ENCODE peak calls at places on chromosomes 11 and 22, in seven cellular contexts. One of them, this sample, is unnamed.

GRCh38 chr22:17436981-17437410 is 67.7 kb downstream of the CECR2 start:
- DNase-seq in fibroblast of lung: no peak
- DNase-seq in stomach: no peak
- DNase-seq in endodermal cell: peak
- DNase-seq in right cardiac atrium: no peak
- DNase-seq in small intestine: no peak
- DNase-seq in ovary: no peak
- DNase-seq in this sample: peak

GRCh38 chr22:30025187-30025586 is 55.1 kb upstream of the HORMAD2 start:
- DNase-seq in fibroblast of lung: no peak
- DNase-seq in stomach: peak
- DNase-seq in endodermal cell: no peak
- DNase-seq in right cardiac atrium: no peak
- DNase-seq in small intestine: no peak
- DNase-seq in ovary: no peak
- DNase-seq in this sample: no peak

GRCh38 chr22:47498969-47499368 is 736.5 kb downstream of the TBC1D22A start:
- DNase-seq in fibroblast of lung: no peak
- DNase-seq in stomach: no peak
- DNase-seq in endodermal cell: no peak
- DNase-seq in right cardiac atrium: no peak
- DNase-seq in small intestine: no peak
- DNase-seq in ovary: no peak
- DNase-seq in this sample: no peak

GRCh38 chr22:38882480-38882879 is 10.5 kb upstream of the CBX6 start:
- DNase-seq in fibroblast of lung: no peak
- DNase-seq in stomach: no peak
- DNase-seq in endodermal cell: no peak
- DNase-seq in right cardiac atrium: peak
- DNase-seq in small intestine: no peak
- DNase-seq in ovary: peak
- DNase-seq in this sample: no peak

GRCh38 chr11:45543808-45544422 is 121.5 kb downstream of the CHST1 start:
- DNase-seq in fibroblast of lung: peak
- DNase-seq in stomach: no peak
- DNase-seq in endodermal cell: peak
- DNase-seq in right cardiac atrium: no peak
- DNase-seq in small intestine: no peak
- DNase-seq in ovary: no peak
- DNase-seq in this sample: no peak

GRCh38 chr22:19290400-19291217 is 910 bp downstream of the CLTCL1 start:
- DNase-seq in fibroblast of lung: no peak
- DNase-seq in stomach: no peak
- DNase-seq in endodermal cell: peak
- DNase-seq in right cardiac atrium: no peak
- DNase-seq in small intestine: peak
- DNase-seq in ovary: no peak
- DNase-seq in this sample: no peak

GRCh38 chr11:92827132-92827531 is 142.3 kb upstream of the MTNR1B start:
- DNase-seq in fibroblast of lung: peak
- DNase-seq in stomach: no peak
- DNase-seq in endodermal cell: no peak
- DNase-seq in right cardiac atrium: no peak
- DNase-seq in small intestine: no peak
- DNase-seq in ovary: no peak
- DNase-seq in this sample: no peak

GRCh38 chr22:31342389-31343125 is 3.6 kb downstream of the PATZ1 start:
- DNase-seq in fibroblast of lung: no peak
- DNase-seq in stomach: no peak
- DNase-seq in endodermal cell: no peak
- DNase-seq in right cardiac atrium: no peak
- DNase-seq in small intestine: no peak
- DNase-seq in ovary: no peak
- DNase-seq in this sample: no peak

GRCh38 chr11:132626446-132626845 is 905.9 kb downstream of the OPCML start:
- DNase-seq in fibroblast of lung: no peak
- DNase-seq in stomach: no peak
- DNase-seq in endodermal cell: no peak
- DNase-seq in right cardiac atrium: no peak
- DNase-seq in small intestine: no peak
- DNase-seq in ovary: no peak
- DNase-seq in this sample: no peak

GRCh38 chr11:68242616-68243015 is 29.2 kb downstream of the C11orf24 start:
- DNase-seq in fibroblast of lung: no peak
- DNase-seq in stomach: no peak
- DNase-seq in endodermal cell: no peak
- DNase-seq in right cardiac atrium: no peak
- DNase-seq in small intestine: no peak
- DNase-seq in ovary: no peak
- DNase-seq in this sample: no peak

GRCh38 chr11:66885469-66886316 is 28.8 kb downstream of the LRFN4 start:
- DNase-seq in fibroblast of lung: no peak
- DNase-seq in stomach: peak
- DNase-seq in endodermal cell: no peak
- DNase-seq in right cardiac atrium: peak
- DNase-seq in small intestine: no peak
- DNase-seq in ovary: no peak
- DNase-seq in this sample: no peak
- H3K27ac ChIP-seq in fibroblast of lung: no peak
- H3K27ac ChIP-seq in stomach: no peak
- H3K27ac ChIP-seq in endodermal cell: no peak
- H3K27ac ChIP-seq in right cardiac atrium: no peak
- H3K27ac ChIP-seq in small intestine: no peak
- H3K27ac ChIP-seq in ovary: no peak
- H3K27ac ChIP-seq in this sample: no peak

GRCh38 chr22:49936018-49936972 is 17.9 kb downstream of the CRELD2 start:
- DNase-seq in fibroblast of lung: peak
- DNase-seq in stomach: peak
- DNase-seq in endodermal cell: peak
- DNase-seq in right cardiac atrium: peak
- DNase-seq in small intestine: peak
- DNase-seq in ovary: peak
- DNase-seq in this sample: peak
- H3K27ac ChIP-seq in fibroblast of lung: peak
- H3K27ac ChIP-seq in stomach: peak
- H3K27ac ChIP-seq in endodermal cell: no peak
- H3K27ac ChIP-seq in right cardiac atrium: peak
- H3K27ac ChIP-seq in small intestine: peak
- H3K27ac ChIP-seq in ovary: peak
- H3K27ac ChIP-seq in this sample: peak

GRCh38 chr22:50548913-50549790 is 3.5 kb downstream of the KLHDC7B start:
- DNase-seq in fibroblast of lung: no peak
- DNase-seq in stomach: no peak
- DNase-seq in endodermal cell: no peak
- DNase-seq in right cardiac atrium: peak
- DNase-seq in small intestine: no peak
- DNase-seq in ovary: no peak
- DNase-seq in this sample: no peak

GRCh38 chr22:50553310-50553709 is 7.6 kb downstream of the KLHDC7B start:
- DNase-seq in fibroblast of lung: no peak
- DNase-seq in stomach: no peak
- DNase-seq in endodermal cell: no peak
- DNase-seq in right cardiac atrium: no peak
- DNase-seq in small intestine: no peak
- DNase-seq in ovary: no peak
- DNase-seq in this sample: no peak

GRCh38 chr22:50551160-50551752 is 5.6 kb downstream of the KLHDC7B start:
- DNase-seq in fibroblast of lung: no peak
- DNase-seq in stomach: no peak
- DNase-seq in endodermal cell: no peak
- DNase-seq in right cardiac atrium: no peak
- DNase-seq in small intestine: no peak
- DNase-seq in ovary: no peak
- DNase-seq in this sample: no peak

GRCh38 chr22:50548046-50548912 is 2.6 kb downstream of the KLHDC7B start:
- DNase-seq in fibroblast of lung: no peak
- DNase-seq in stomach: no peak
- DNase-seq in endodermal cell: no peak
- DNase-seq in right cardiac atrium: peak
- DNase-seq in small intestine: no peak
- DNase-seq in ovary: no peak
- DNase-seq in this sample: no peak

GRCh38 chr22:50550395-50550794 is 4.7 kb downstream of the KLHDC7B start:
- DNase-seq in fibroblast of lung: no peak
- DNase-seq in stomach: no peak
- DNase-seq in endodermal cell: no peak
- DNase-seq in right cardiac atrium: no peak
- DNase-seq in small intestine: no peak
- DNase-seq in ovary: no peak
- DNase-seq in this sample: no peak
- H3K27ac ChIP-seq in fibroblast of lung: no peak
- H3K27ac ChIP-seq in stomach: no peak
- H3K27ac ChIP-seq in endodermal cell: no peak
- H3K27ac ChIP-seq in right cardiac atrium: no peak
- H3K27ac ChIP-seq in small intestine: no peak
- H3K27ac ChIP-seq in ovary: no peak
- H3K27ac ChIP-seq in this sample: no peak

GRCh38 chr22:33561149-33561807 is 359.0 kb downstream of the LARGE1 start:
- DNase-seq in fibroblast of lung: no peak
- DNase-seq in stomach: peak
- DNase-seq in endodermal cell: no peak
- DNase-seq in right cardiac atrium: no peak
- DNase-seq in small intestine: no peak
- DNase-seq in ovary: no peak
- DNase-seq in this sample: no peak

GRCh38 chr22:33553493-33553892 is 366.8 kb downstream of the LARGE1 start:
- DNase-seq in fibroblast of lung: no peak
- DNase-seq in stomach: no peak
- DNase-seq in endodermal cell: no peak
- DNase-seq in right cardiac atrium: no peak
- DNase-seq in small intestine: no peak
- DNase-seq in ovary: no peak
- DNase-seq in this sample: no peak

GRCh38 chr22:33562484-33562883 is 357.8 kb downstream of the LARGE1 start:
- DNase-seq in fibroblast of lung: no peak
- DNase-seq in stomach: no peak
- DNase-seq in endodermal cell: no peak
- DNase-seq in right cardiac atrium: no peak
- DNase-seq in small intestine: no peak
- DNase-seq in ovary: no peak
- DNase-seq in this sample: no peak

GRCh38 chr22:33555814-33556522 is 364.3 kb downstream of the LARGE1 start:
- DNase-seq in fibroblast of lung: no peak
- DNase-seq in stomach: no peak
- DNase-seq in endodermal cell: no peak
- DNase-seq in right cardiac atrium: no peak
- DNase-seq in small intestine: no peak
- DNase-seq in ovary: no peak
- DNase-seq in this sample: no peak

GRCh38 chr22:33557836-33558235 is 362.4 kb downstream of the LARGE1 start:
- DNase-seq in fibroblast of lung: no peak
- DNase-seq in stomach: no peak
- DNase-seq in endodermal cell: no peak
- DNase-seq in right cardiac atrium: no peak
- DNase-seq in small intestine: no peak
- DNase-seq in ovary: no peak
- DNase-seq in this sample: no peak
- H3K27ac ChIP-seq in fibroblast of lung: no peak
- H3K27ac ChIP-seq in stomach: no peak
- H3K27ac ChIP-seq in endodermal cell: no peak
- H3K27ac ChIP-seq in right cardiac atrium: no peak
- H3K27ac ChIP-seq in small intestine: no peak
- H3K27ac ChIP-seq in ovary: no peak
- H3K27ac ChIP-seq in this sample: no peak

This sample was measured in caudate nucleus.